ENCODE peak calls at places on chromosomes 3 and 15, in four cellular contexts. P, N, E and V are unnamed samples.
A peak's percentile ranks its signal among the peaks of the same experiment; 100 is the strongest.

GRCh38 chr15:85289677-85290365 is 90.6 kb upstream of the AKAP13 start:
- DNase-seq in P (no peak), N (no peak), E (no peak), V (peak; percentile 45)

GRCh38 chr3:52311567-52312119 is 4.5 kb upstream of the DNAH1 start:
- DNase-seq in P (peak; percentile 97), N (no peak), E (no peak), V (no peak)

GRCh38 chr15:64532921-64533320 is 72.5 kb downstream of the ZNF609 start:
- DNase-seq in P (no peak), N (no peak), E (no peak), V (no peak)

GRCh38 chr15:29115093-29115991 is 154.3 kb downstream of the NSMCE3 start:
- DNase-seq in P (no peak), N (no peak), E (no peak), V (no peak)

GRCh38 chr3:111831840-111832239 is 27.2 kb upstream of the PHLDB2 start:
- DNase-seq in P (no peak), N (no peak), E (no peak), V (no peak)

GRCh38 chr3:156978471-156978961 is 152.4 kb downstream of the LEKR1 start:
- DNase-seq in P (no peak), N (no peak), E (no peak), V (no peak)

GRCh38 chr3:13087320-13087985 is 14.2 kb upstream of the IQSEC1 start:
- DNase-seq in P (no peak), N (no peak), E (no peak), V (no peak)

GRCh38 chr3:197564097-197564843 is 8.5 kb upstream of the BDH1 start:
- DNase-seq in P (no peak), N (no peak), E (no peak), V (no peak)

GRCh38 chr3:55412580-55412979 is 74.5 kb downstream of the WNT5A start:
- DNase-seq in P (no peak), N (no peak), E (no peak), V (no peak)

DNA sequence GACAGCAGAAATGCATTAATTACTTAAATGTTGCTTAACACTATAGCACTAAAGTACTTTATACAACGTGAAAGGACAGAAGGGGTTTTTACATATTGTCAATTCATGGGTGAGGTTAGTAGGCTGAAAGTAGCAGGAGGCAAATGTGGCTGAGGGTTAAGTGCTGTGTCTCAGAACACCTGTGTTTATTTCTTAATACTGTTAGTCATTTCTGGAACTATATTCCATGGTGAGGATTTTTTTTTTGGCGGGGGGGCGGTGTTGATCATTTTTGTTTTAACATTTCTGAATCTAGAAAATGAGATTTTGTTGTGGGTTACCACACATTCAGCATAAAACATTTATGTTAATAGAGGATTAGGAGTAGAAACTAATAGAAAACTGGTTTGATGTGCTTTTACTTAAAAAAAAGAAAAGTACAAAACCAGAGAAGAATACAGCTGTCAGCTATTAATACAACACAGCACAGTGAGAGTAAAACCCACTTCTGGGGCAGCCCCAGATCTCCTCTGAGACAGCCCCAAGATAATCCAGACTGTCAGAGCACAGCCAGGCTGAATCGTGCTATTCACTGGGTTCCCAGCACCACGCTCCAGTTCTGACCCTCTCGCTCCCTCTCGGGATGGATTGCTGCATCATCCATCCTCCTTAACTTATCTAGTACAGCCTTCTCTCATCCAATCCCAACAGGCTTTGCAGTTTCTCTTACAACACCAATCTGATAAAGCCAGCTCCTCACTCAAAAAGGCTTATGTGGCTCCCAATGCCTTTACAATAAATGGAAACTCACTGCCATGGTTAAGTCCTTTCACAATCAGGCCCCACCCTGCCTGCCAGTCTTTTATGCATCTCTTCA is 307.8 kb downstream of the TUSC7 start:
- DNase-seq in P (no peak), N (no peak), E (no peak), V (no peak)
- H3K4me3 ChIP-seq in P (no peak overlapping the region), N (no peak overlapping the region), E (no peak overlapping the region), V (no peak overlapping the region)

DNA sequence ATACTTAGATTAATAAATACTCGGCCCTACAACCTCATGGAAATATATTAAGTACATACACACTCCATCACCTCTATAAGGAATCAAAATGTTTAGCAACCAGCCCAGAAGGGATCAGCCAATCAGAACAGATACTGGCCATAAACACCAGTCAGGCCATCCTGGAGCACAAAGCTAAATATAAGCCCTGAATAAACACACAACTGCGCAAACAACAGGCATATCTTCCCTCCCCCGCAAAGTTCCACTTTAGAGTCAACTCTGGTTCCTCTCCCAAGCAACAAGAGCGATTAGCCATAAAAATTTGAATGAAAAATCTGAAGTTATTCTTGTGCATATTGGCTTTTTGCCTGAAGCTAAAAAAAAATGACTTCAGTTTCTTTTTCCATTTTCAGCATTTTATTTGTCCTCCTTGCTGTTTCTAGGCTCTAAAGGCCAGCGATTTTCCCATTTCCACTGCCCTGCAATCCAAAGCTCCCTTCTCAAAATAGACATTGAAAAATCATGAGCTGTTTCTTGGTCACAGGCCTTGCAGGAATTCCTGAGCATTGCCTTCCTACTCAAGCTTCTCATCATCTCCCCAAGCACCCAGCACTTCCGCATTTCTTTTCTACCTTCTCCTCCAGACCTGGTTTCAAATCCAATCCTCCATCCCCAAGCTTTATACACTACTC is 247.9 kb downstream of the ZMAT3 start:
- DNase-seq in P (no peak), N (no peak), E (no peak), V (no peak)
- H3K4me3 ChIP-seq in P (no peak overlapping the region), N (no peak overlapping the region), E (no peak overlapping the region), V (no peak overlapping the region)

GRCh38 chr3:38650248-38650940 is 907 bp upstream of the SCN5A start:
- DNase-seq in P (no peak), N (no peak), E (no peak), V (peak; percentile 1)
- H3K4me3 ChIP-seq in P (no peak overlapping the region), N (no peak overlapping the region), E (peak overlapping the region; percentile 45), V (no peak overlapping the region)

GRCh38 chr15:22980189-22981136 is at the start of gene CYFIP1:
- DNase-seq in P (peak; percentile 66), N (peak; percentile 92), E (peak; percentile 8), V (peak; percentile 89)

GRCh38 chr15:22981336-22981840 is 1.2 kb upstream of the CYFIP1 start:
- DNase-seq in P (no peak), N (no peak), E (no peak), V (no peak)

GRCh38 chr15:22979069-22979698 is 984 bp downstream of the CYFIP1 start:
- DNase-seq in P (peak; percentile 38), N (peak; percentile 86), E (no peak), V (peak; percentile 73)

GRCh38 chr15:22978691-22979068 is 1.5 kb downstream of the CYFIP1 start:
- DNase-seq in P (no peak), N (no peak), E (no peak), V (no peak)

DNA sequence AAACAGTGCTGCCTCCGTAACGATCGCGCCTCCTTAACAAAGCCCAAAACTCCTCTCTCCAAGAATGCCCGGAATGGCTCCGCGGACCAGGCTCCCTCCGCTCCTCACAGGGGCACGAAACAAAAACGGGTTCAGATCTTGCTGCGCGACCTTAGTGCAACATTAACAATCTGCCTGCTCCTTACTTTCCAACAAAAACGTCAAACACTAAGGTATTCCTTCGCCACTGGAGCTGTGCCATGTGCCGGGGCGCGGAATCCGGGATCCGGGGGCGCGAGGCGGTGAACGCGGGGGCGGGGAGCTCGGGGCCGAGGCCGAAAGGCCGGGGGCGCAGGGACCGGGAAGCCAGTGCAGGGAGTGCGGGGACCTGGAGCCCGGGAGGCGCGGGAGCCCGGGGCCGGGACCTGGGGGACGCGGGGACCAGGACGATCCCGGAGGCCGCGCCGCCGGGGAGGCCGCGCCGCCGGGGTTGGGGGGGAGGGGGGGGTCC is 424 bp downstream of the CYFIP1 start:
- DNase-seq in P (peak; percentile 50), N (peak; percentile 64), E (no peak), V (peak; percentile 51)
- H3K4me3 ChIP-seq in P (peak overlapping the region; percentile 88), N (peak overlapping the region; percentile 79), E (peak overlapping the region; percentile 90), V (peak overlapping the region; percentile 89)

DNA sequence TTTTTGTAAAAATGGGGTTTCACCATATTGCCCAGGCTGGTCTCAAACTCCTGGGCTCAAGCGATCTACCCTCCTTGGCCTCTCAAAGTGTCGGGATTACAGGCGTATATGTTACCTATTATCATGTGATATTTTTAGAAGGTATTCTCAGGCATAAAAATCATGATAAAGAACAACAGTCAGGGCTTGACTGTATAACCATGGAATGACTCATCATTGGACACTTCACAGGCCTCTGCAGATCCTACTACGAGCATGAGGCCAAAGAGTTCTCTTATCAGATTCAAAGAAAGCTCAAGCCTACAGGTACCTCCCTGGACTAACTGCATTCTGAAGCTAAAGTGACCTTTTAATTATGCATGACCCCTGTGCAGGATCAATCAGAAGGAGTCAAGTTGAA is 91.7 kb upstream of the PRICKLE2 start:
- DNase-seq in P (no peak), N (no peak), E (no peak), V (peak; percentile 7)
- H3K4me3 ChIP-seq in P (no peak overlapping the region), N (no peak overlapping the region), E (no peak overlapping the region), V (no peak overlapping the region)

GRCh38 chr3:100635273-100635701 is 25.9 kb downstream of the ADGRG7 start:
- DNase-seq in P (no peak), N (no peak), E (no peak), V (no peak)

GRCh38 chr3:100630664-100631063 is 21.3 kb downstream of the ADGRG7 start:
- DNase-seq in P (no peak), N (no peak), E (no peak), V (no peak)

GRCh38 chr3:100637197-100637631 is 27.8 kb downstream of the ADGRG7 start:
- DNase-seq in P (no peak), N (no peak), E (no peak), V (peak; percentile 8)

GRCh38 chr3:100629728-100630127 is 20.3 kb downstream of the ADGRG7 start:
- DNase-seq in P (no peak), N (no peak), E (no peak), V (no peak)

GRCh38 chr3:100634493-100635272 is 25.3 kb downstream of the ADGRG7 start:
- DNase-seq in P (no peak), N (peak; percentile 79), E (no peak), V (peak; percentile 17)
- H3K4me3 ChIP-seq in P (no peak overlapping the region), N (no peak overlapping the region), E (no peak overlapping the region), V (no peak overlapping the region)

GRCh38 chr15:49044761-49045571 is 1.3 kb downstream of the SECISBP2L start:
- DNase-seq in P (no peak), N (no peak), E (no peak), V (no peak)

GRCh38 chr15:49046113-49046883 is at the start of gene SECISBP2L:
- DNase-seq in P (peak; percentile 91), N (peak; percentile 95), E (peak; percentile 80), V (peak; percentile 94)

GRCh38 chr15:49042165-49042564 is 4.1 kb downstream of the SECISBP2L start:
- DNase-seq in P (no peak), N (no peak), E (no peak), V (no peak)

GRCh38 chr15:49045691-49046112 is 544 bp downstream of the SECISBP2L start:
- DNase-seq in P (no peak), N (no peak), E (no peak), V (peak; percentile 30)

DNA sequence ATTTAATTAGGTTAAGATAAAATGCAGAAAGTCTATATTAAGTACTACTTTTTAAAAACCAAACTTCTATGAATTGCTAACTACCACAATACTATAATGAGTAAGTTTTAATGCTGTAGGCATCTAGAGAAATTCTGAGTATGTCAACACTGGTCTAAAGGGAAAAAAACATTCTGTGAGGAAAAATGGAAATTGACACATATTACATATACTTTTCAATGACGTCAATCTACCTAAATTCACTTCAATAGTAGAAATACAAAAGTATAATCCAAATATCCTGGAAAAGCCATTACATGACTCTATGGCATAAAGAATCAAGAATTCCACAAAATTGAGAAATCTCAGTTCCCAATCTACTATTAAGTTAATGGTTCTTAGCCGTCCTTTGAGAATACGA is 2.2 kb downstream of the SECISBP2L start:
- DNase-seq in P (no peak), N (no peak), E (no peak), V (no peak)
- H3K4me3 ChIP-seq in P (no peak overlapping the region), N (no peak overlapping the region), E (no peak overlapping the region), V (no peak overlapping the region)